ENCODE peak calls at places on chromosomes 4 and X, in six cellular contexts. G, J, P, R, Q and A are unnamed samples.

GRCh38 chr4:83783179-83783578 is 247.3 kb downstream of the GPAT3 start:
- DNase-seq in G (no peak), J (no peak), P (no peak), R (no peak), Q (no peak), A (no peak)

GRCh38 chr4:140296871-140297570 is 76.4 kb upstream of the SCOC start:
- DNase-seq in G (no peak), J (no peak), P (peak), R (no peak), Q (peak), A (no peak)

GRCh38 chrX:107025538-107025937 is 25.5 kb upstream of the MORC4 start:
- DNase-seq in G (no peak), J (no peak), P (peak), R (no peak), Q (peak), A (peak)

GRCh38 chrX:47482065-47482511 is 934 bp downstream of the ZNF41 start:
- DNase-seq in G (no peak), J (no peak), P (no peak), R (no peak), Q (no peak), A (no peak)

GRCh38 chr4:1516881-1517480 is 110.7 kb upstream of the NKX1-1 start:
- DNase-seq in G (no peak), J (peak), P (no peak), R (peak), Q (no peak), A (no peak)

GRCh38 chrX:154526901-154527675 is 11.1 kb upstream of the FAM3A start:
- DNase-seq in G (peak), J (peak), P (peak), R (peak), Q (peak), A (peak)

GRCh38 chr4:16750216-16750615 is 148.2 kb downstream of the LDB2 start:
- DNase-seq in G (no peak), J (no peak), P (no peak), R (no peak), Q (no peak), A (no peak)

GRCh38 chrX:145190801-145191389 is 56.4 kb upstream of the SPANXN1 start:
- DNase-seq in G (no peak), J (no peak), P (no peak), R (no peak), Q (peak), A (no peak)

GRCh38 chr4:150379454-150379853 is 202.5 kb upstream of the MAB21L2 start:
- DNase-seq in G (no peak), J (no peak), P (no peak), R (no peak), Q (no peak), A (no peak)

GRCh38 chrX:46642145-46642544 is 68.6 kb downstream of the CHST7 start:
- DNase-seq in G (no peak), J (no peak), P (peak), R (no peak), Q (peak), A (peak)

GRCh38 chrX:19673334-19674040 is 158.2 kb upstream of the MAP3K15 start:
- DNase-seq in G (no peak), J (peak), P (peak), R (peak), Q (no peak), A (no peak)

GRCh38 chr4:8606966-8607365 is 14.4 kb downstream of the CPZ start:
- DNase-seq in G (no peak), J (no peak), P (no peak), R (no peak), Q (no peak), A (no peak)

GRCh38 chrX:129544780-129545179 is 4.7 kb downstream of the OCRL start:
- DNase-seq in G (no peak), J (no peak), P (no peak), R (no peak), Q (no peak), A (no peak)

GRCh38 chr4:189436207-189436606 is 504.5 kb upstream of the FRG1 start:
- DNase-seq in G (no peak), J (no peak), P (no peak), R (no peak), Q (peak), A (no peak)

GRCh38 chr4:138235419-138235952 is 6.7 kb downstream of the SLC7A11 start:
- DNase-seq in G (no peak), J (no peak), P (no peak), R (no peak), Q (no peak), A (no peak)

GRCh38 chr4:15239866-15240265 is 188.0 kb upstream of the C1QTNF7 start:
- DNase-seq in G (no peak), J (no peak), P (peak), R (no peak), Q (no peak), A (no peak)

GRCh38 chrX:154021131-154021611 is 1.5 kb upstream of the IRAK1 start:
- DNase-seq in G (no peak), J (no peak), P (no peak), R (no peak), Q (no peak), A (peak)

GRCh38 chrX:16807548-16807947 is 21.3 kb downstream of the TXLNG start:
- DNase-seq in G (no peak), J (no peak), P (peak), R (no peak), Q (peak), A (no peak)

GRCh38 chr4:41757521-41758156 is 9.1 kb upstream of the PHOX2B start:
- DNase-seq in G (no peak), J (no peak), P (no peak), R (no peak), Q (peak), A (no peak)

GRCh38 chrX:136214551-136214950 is 36.6 kb downstream of the MAP7D3 start:
- DNase-seq in G (no peak), J (no peak), P (peak), R (no peak), Q (no peak), A (no peak)

GRCh38 chr4:162461952-162462351 is 298.2 kb upstream of the FSTL5 start:
- DNase-seq in G (no peak), J (no peak), P (no peak), R (no peak), Q (no peak), A (no peak)

GRCh38 chr4:142408003-142408441 is 438.1 kb downstream of the INPP4B start:
- DNase-seq in G (no peak), J (no peak), P (no peak), R (no peak), Q (no peak), A (no peak)

GRCh38 chr4:5940470-5941203 is 47.8 kb upstream of the CRMP1 start:
- DNase-seq in G (no peak), J (no peak), P (no peak), R (no peak), Q (peak), A (no peak)

GRCh38 chrX:19799319-19800182 is 87.8 kb downstream of the SH3KBP1 start:
- DNase-seq in G (no peak), J (no peak), P (peak), R (no peak), Q (no peak), A (peak)

GRCh38 chr4:3516836-3517730 is 15.1 kb downstream of the LRPAP1 start:
- DNase-seq in G (no peak), J (peak), P (no peak), R (no peak), Q (no peak), A (no peak)

GRCh38 chr4:176277162-176277904 is 8.3 kb upstream of the ASB5 start:
- DNase-seq in G (peak), J (peak), P (peak), R (peak), Q (peak), A (peak)

GRCh38 chrX:129959493-129959832 is 23.0 kb upstream of the BCORL1 start:
- DNase-seq in G (no peak), J (no peak), P (no peak), R (no peak), Q (peak), A (no peak)

GRCh38 chrX:139224953-139225665 is 305.4 kb upstream of the F9 start:
- DNase-seq in G (no peak), J (no peak), P (no peak), R (no peak), Q (peak), A (no peak)

GRCh38 chr4:168502886-168503285 is 6.0 kb downstream of the PALLD start:
- DNase-seq in G (no peak), J (no peak), P (no peak), R (no peak), Q (no peak), A (no peak)

GRCh38 chr4:110005461-110006056 is 92.9 kb downstream of the EGF start:
- DNase-seq in G (no peak), J (no peak), P (no peak), R (no peak), Q (peak), A (peak)

GRCh38 chrX:48919947-48920712 is 1.3 kb upstream of the PIM2 start:
- DNase-seq in G (no peak), J (no peak), P (no peak), R (no peak), Q (no peak), A (peak)

GRCh38 chrX:15675490-15675921 is 10.9 kb upstream of the CLTRN start:
- DNase-seq in G (peak), J (peak), P (peak), R (peak), Q (peak), A (peak)

GRCh38 chr4:185896832-185897475 is 85.0 kb upstream of the SORBS2 start:
- DNase-seq in G (no peak), J (no peak), P (no peak), R (no peak), Q (no peak), A (peak)

GRCh38 chrX:123731258-123731986 is 1.4 kb downstream of the THOC2 start:
- DNase-seq in G (peak), J (no peak), P (no peak), R (no peak), Q (peak), A (peak)

GRCh38 chr4:134636332-134637055 is 434.9 kb upstream of the PABPC4L start:
- DNase-seq in G (no peak), J (no peak), P (no peak), R (no peak), Q (no peak), A (no peak)

GRCh38 chr4:107991945-107992625 is 2.4 kb downstream of the HADH start:
- DNase-seq in G (no peak), J (no peak), P (no peak), R (no peak), Q (no peak), A (no peak)

GRCh38 chrX:110284159-110284558 is 33.7 kb downstream of the AMMECR1 start:
- DNase-seq in G (no peak), J (no peak), P (no peak), R (no peak), Q (no peak), A (no peak)

GRCh38 chr4:37023504-37023903 is 221.0 kb upstream of the NWD2 start:
- DNase-seq in G (no peak), J (no peak), P (no peak), R (no peak), Q (no peak), A (peak)

GRCh38 chr4:78210694-78211093 is 153.6 kb downstream of the FRAS1 start:
- DNase-seq in G (no peak), J (no peak), P (no peak), R (no peak), Q (no peak), A (no peak)

GRCh38 chr4:56127698-56128097 is 179.0 kb downstream of the CEP135 start:
- DNase-seq in G (no peak), J (no peak), P (no peak), R (no peak), Q (peak), A (no peak)

GRCh38 chr4:56128231-56128630 is 179.5 kb downstream of the CEP135 start:
- DNase-seq in G (no peak), J (no peak), P (no peak), R (no peak), Q (no peak), A (no peak)

GRCh38 chr4:56123051-56123450 is 174.3 kb downstream of the CEP135 start:
- DNase-seq in G (peak), J (no peak), P (no peak), R (no peak), Q (no peak), A (no peak)

GRCh38 chr4:56118845-56119244 is 170.1 kb downstream of the CEP135 start:
- DNase-seq in G (no peak), J (no peak), P (no peak), R (no peak), Q (no peak), A (no peak)

DNA sequence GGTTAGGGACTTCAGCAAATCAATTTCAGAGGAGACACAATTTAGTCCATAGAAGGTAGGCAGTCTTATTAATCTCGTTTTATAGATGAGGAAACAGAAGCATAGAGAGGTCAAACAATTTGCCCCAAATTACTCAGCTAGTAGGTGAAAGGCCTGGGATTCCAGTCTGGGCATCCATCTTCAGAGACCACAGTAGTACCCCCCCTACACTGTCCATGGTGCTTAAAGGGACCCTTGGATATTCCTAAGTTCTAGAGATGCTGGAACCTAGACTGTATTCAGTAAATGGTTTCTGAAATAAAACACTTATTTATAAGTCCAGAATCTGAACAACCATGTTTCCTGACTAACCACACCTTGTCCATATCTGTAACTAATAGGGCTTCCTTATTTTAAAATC is 174.8 kb downstream of the CEP135 start:
- DNase-seq in G (no peak), J (no peak), P (no peak), R (no peak), Q (no peak), A (no peak)
- H3K4me3 ChIP-seq in G (no peak), J (no peak), P (no peak), R (no peak), Q (no peak), A (no peak)

GRCh38 chrX:44903842-44904530 is 31.0 kb downstream of the KDM6A start:
- DNase-seq in G (no peak), J (no peak), P (no peak), R (no peak), Q (no peak), A (no peak)

GRCh38 chrX:44906542-44906941 is 33.6 kb downstream of the KDM6A start:
- DNase-seq in G (no peak), J (no peak), P (no peak), R (no peak), Q (no peak), A (no peak)

GRCh38 chrX:44906041-44906440 is 33.1 kb downstream of the KDM6A start:
- DNase-seq in G (peak), J (no peak), P (no peak), R (no peak), Q (no peak), A (no peak)

GRCh38 chrX:44903107-44903506 is 30.1 kb downstream of the KDM6A start:
- DNase-seq in G (no peak), J (no peak), P (no peak), R (no peak), Q (no peak), A (peak)

DNA sequence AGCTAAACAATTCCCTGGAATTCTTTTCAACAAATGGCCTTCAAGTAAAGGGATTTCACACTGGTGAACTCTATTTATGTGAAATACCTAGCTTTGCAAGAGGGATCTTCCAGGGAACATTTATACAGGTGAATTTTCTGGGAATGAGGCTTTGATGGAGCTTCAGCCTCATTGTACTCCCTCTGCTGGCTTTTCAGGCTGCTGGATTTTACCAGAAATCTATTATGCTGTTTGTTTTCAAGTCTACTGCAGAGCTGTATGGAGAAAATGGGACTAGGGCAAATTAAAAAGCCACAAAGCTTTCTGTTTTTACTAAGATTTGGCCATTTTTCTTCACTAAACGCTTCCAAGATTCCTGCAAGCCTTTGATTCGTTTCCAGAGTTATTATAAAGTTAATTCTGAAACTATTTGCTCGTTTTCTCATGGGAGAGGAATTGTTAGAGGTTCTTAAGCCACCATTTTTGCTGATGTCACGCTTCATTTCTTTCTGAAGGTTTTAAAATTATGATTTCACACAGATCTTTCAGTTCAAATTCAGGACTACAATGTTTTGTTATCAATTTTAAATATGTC is 31.6 kb downstream of the KDM6A start:
- DNase-seq in G (no peak), J (no peak), P (no peak), R (no peak), Q (peak), A (no peak)
- TF ChIP-seq CTCF in G (peak), J (no peak), P (no peak), R (no peak), Q (peak), A (no peak)

DNA sequence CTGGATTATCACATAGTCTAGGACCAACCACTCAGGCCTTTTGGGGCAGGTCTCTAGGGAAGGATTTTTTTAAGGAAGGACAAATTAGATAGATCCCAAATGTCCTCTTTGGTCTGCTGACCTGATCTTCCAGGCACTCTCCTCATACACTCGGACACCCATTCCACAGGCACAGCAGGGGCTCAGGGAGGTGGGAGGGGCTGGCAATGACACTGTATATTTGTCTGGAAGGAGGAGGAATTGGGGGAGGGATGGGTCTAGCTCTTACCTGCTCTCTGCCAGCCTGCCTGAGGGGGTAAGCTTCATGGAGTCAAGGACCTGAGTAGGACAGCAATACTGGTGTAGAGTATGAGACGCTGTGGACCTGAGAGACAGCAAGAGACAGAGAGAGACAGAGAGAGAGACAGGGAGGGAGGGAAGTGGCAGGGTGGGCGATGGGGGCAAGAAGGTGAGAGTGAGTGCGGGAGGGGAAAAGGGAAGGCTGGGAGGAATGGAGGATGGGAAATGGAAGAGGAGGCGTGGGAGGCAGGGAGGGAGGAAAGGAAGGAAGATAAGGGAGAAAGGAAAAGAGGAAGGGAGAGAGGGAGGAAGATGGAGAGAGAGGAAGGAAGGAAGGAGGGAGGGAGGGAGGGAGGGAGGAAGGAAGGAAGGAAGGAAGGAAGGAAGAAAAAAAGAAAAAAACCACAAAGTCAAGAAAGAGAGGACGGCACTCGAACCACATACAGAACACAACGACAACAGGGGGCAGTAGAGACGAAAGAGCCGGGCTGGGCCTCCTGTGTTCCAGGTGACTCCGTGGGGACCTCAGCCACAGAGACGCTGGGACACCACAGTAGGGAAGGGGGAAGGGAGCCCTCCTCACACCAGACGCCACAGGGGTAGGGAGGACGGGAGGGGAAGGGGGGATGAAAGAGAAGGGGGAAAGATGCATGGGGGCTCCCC is 1.8 kb downstream of the IQSEC2 start:
- DNase-seq in G (no peak), J (no peak), P (no peak), R (no peak), Q (no peak), A (peak)
- H3K4me3 ChIP-seq in G (no peak), J (no peak), P (no peak), R (peak), Q (no peak), A (no peak)

DNA sequence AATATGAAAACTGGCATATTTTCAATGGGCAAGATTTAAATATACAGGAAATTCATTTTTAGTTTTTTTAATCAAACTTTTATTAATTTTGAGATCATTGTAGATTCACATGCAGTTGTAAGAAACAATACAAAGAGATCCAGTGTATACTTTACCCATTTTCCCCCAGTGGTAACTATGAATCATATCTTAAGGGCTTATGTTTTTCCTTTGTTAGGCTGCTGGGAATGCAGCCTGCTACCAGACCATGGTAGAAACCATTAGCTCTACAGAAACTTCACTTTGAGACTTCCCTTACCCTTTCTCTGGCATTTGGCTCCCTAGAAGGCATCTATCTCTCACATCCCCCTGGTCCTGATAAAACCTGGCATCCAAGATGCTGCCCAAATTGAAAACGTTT is 147.6 kb upstream of the EOLA2 start:
- DNase-seq in G (no peak), J (no peak), P (no peak), R (no peak), Q (no peak), A (no peak)
- TF ChIP-seq CTCF in G (no peak), J (no peak), P (no peak), R (no peak), Q (no peak), A (no peak)

DNA sequence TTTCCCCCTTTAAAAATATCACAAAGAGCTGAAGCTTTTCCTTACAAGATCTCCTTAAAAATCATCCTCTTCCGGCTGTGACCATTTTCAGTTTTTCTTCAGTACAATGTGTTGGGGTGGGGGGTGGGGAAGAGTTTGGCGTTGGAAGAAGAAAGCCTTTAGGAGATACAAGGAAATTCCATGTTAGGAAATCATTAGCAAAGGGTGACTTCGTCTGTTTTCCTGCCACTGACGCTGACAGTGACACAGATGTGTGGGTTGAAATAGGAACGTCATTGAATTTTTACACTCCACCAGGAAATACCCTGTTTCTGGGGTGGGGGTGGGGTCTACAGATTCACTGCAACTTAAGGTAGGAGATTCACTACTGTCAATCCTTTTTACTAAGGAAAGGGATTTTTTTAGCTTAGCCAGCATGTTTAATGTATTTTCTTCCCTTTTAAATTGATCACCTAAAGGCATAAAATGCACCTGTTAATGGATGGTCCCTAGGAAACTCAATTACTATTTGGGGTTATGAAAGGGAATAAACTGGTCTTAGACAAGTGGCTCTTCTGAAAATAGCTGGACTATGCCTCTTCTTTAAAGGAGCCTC is 3.9 kb downstream of the MAMLD1 start:
- DNase-seq in G (no peak), J (no peak), P (peak), R (no peak), Q (no peak), A (no peak)
- H3K4me3 ChIP-seq in G (no peak), J (peak), P (no peak), R (peak), Q (peak), A (no peak)